ENCODE peak calls at places on chromosome 12, in six cellular contexts. J is astrocyte of the spinal cord, O is upper lobe of right lung, N is GM13977, Y is mesothelial cell of epicardium, G is fibroblast of the aortic adventitia. P is an unnamed sample.

GRCh38 chr12:117417004-117417403 is 55.6 kb upstream of the NOS1 start:
- DNase-seq in O (no peak), J (no peak), G (no peak), N (no peak), Y (no peak), P (no peak)

GRCh38 chr12:116827432-116827831 is 53.8 kb downstream of the HRK start:
- DNase-seq in O (no peak), Y (no peak), J (no peak), G (no peak), N (no peak), P (no peak)

GRCh38 chr12:10753066-10753465 is 29.9 kb upstream of the YBX3 start:
- DNase-seq in G (peak), O (no peak), N (no peak), Y (no peak), J (peak), P (no peak)

GRCh38 chr12:105897311-105897725 is 241.4 kb downstream of the NUAK1 start:
- DNase-seq in O (no peak), N (no peak), Y (no peak), J (no peak), G (no peak), P (no peak)

GRCh38 chr12:113471619-113472171 is at the start of gene LHX5:
- DNase-seq in Y (no peak), O (no peak), N (no peak), G (no peak), J (no peak), P (peak)

GRCh38 chr12:116539361-116539771 is 19.8 kb upstream of the MAP1LC3B2 start:
- DNase-seq in O (no peak), Y (no peak), G (peak), N (no peak), J (no peak), P (no peak)

GRCh38 chr12:71321531-71321930 is 118.1 kb upstream of the LGR5 start:
- DNase-seq in O (no peak), G (no peak), N (no peak), J (no peak), Y (no peak), P (no peak)

GRCh38 chr12:71710276-71711125 is 24.6 kb downstream of the TMEM19 start:
- DNase-seq in Y (no peak), J (peak), O (no peak), G (peak), N (no peak), P (no peak)

GRCh38 chr12:63905523-63905922 is 61.0 kb downstream of the SRGAP1 start:
- DNase-seq in N (no peak), J (no peak), O (no peak), Y (no peak), G (no peak), P (no peak)

GRCh38 chr12:65956056-65956738 is 131.9 kb downstream of the HMGA2 start:
- DNase-seq in J (no peak), G (no peak), N (no peak), O (no peak), Y (no peak), P (no peak)

GRCh38 chr12:108634225-108634795 is 616 bp upstream of the SELPLG start:
- DNase-seq in N (no peak), G (no peak), J (no peak), O (no peak), Y (no peak), P (no peak)

GRCh38 chr12:53989227-53990113 is 4.5 kb downstream of the HOXC10 start:
- DNase-seq in Y (no peak), N (peak), O (no peak), G (peak), J (peak), P (peak)

GRCh38 chr12:33605776-33606175 is 166.2 kb upstream of the SYT10 start:
- DNase-seq in G (peak), J (no peak), Y (no peak), N (no peak), O (no peak), P (no peak)

GRCh38 chr12:105433804-105434203 is 103.3 kb downstream of the C12orf75 start:
- DNase-seq in Y (no peak), O (no peak), N (no peak), J (peak), G (peak), P (no peak)

GRCh38 chr12:72296389-72296788 is 24.2 kb downstream of the TRHDE start:
- DNase-seq in N (no peak), G (no peak), O (no peak), J (peak), Y (no peak), P (no peak)

GRCh38 chr12:21248679-21249078 is 86.0 kb downstream of the SLCO1A2 start:
- DNase-seq in N (peak), G (peak), O (no peak), J (peak), Y (no peak), P (peak)

GRCh38 chr12:89769483-89769818 is 60.8 kb upstream of the ATP2B1 start:
- DNase-seq in N (no peak), Y (no peak), O (no peak), G (no peak), J (no peak), P (no peak)

GRCh38 chr12:131171029-131171428 is 217.3 kb downstream of the ADGRD1 start:
- DNase-seq in J (no peak), G (no peak), O (no peak), N (no peak), Y (no peak), P (no peak)

GRCh38 chr12:98595152-98595988 is 1.9 kb downstream of the SLC25A3 start:
- DNase-seq in O (no peak), G (peak), N (no peak), Y (no peak), J (peak), P (no peak)

GRCh38 chr12:77796775-77797174 is 33.9 kb upstream of the NAV3 start:
- DNase-seq in G (peak), J (peak), O (no peak), Y (no peak), N (no peak), P (no peak)

GRCh38 chr12:115930336-115930735 is 347.2 kb downstream of the MED13L start:
- DNase-seq in Y (no peak), N (no peak), J (no peak), G (no peak), O (no peak), P (no peak)

GRCh38 chr12:47989023-47989417 is 15.3 kb downstream of the COL2A1 start:
- DNase-seq in J (no peak), O (no peak), Y (no peak), G (no peak), N (no peak), P (no peak)

GRCh38 chr12:108854055-108854452 is 3.3 kb downstream of the SSH1 start:
- DNase-seq in N (no peak), O (no peak), J (peak), G (peak), Y (no peak), P (no peak)

GRCh38 chr12:25775968-25776367 is 182.5 kb upstream of the RASSF8 start:
- DNase-seq in G (peak), J (no peak), N (no peak), Y (peak), O (no peak), P (no peak)

GRCh38 chr12:109731231-109731731 is 17.7 kb downstream of the FAM222A start:
- DNase-seq in O (peak), J (no peak), Y (no peak), G (no peak), N (no peak), P (no peak)

GRCh38 chr12:26987634-26988424 is 26.4 kb downstream of the TM7SF3 start:
- DNase-seq in J (no peak), Y (no peak), G (no peak), O (no peak), N (no peak), P (peak)

GRCh38 chr12:60072911-60073310 is 477.1 kb downstream of the SLC16A7 start:
- DNase-seq in N (no peak), J (peak), G (peak), O (no peak), Y (no peak), P (no peak)

DNA sequence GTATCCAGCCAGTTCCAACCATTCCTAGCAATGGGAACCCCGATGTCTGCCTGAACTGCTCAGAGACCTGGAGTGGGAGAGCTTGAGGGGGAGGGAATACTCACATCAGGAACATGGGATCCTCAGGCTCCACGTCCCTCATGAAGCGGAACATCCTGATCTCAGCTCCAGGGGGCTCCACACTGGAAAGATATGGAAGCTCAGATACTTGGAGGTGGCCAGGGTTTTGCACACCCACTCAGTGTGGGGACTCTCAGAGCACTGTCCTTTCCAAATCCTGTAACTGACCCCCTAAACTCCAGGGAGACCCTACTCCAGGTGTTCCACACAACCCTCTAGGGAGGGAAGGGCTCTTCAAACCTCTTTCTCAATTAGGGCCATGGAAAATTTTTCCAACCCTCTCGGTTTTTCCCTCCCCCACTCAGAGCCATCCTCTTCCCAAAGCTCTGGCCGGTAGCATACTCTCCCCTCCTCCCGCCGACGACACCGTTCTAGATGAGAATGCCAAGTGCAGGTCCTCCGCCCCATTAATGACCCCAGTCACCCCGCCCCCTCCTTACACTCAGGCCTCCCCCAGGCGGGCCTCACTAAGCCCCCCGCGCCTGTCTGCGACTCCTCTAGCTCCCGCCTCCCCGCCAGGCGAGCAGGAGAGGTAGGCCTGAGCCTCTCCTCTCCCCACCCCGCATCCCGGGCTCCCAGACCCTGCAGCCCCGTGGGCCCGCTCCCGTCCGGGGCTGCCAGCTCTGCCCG is 585 bp downstream of the MLF2 start:
- DNase-seq in G (peak), Y (peak), N (peak), J (peak), O (no peak), P (no peak)
- TF ChIP-seq CTCF in G (peak), Y (no peak), N (no peak), J (peak), O (peak), P (no peak)

GRCh38 chr12:75558262-75558661 is 46.9 kb upstream of the KRR1 start:
- DNase-seq in N (no peak), J (no peak), O (no peak), Y (no peak), G (no peak), P (no peak)
- TF ChIP-seq CTCF in N (no peak), J (no peak), O (no peak), Y (no peak), G (no peak), P (no peak)

GRCh38 chr12:2890388-2891239 is at the start of gene TULP3:
- DNase-seq in Y (peak), O (peak), J (peak), G (peak), N (peak), P (peak)
- TF ChIP-seq CTCF in Y (no peak), O (peak), J (peak), G (peak), N (no peak), P (no peak)

GRCh38 chr12:55188974-55189556 is 31.8 kb upstream of the OR10A7 start:
- DNase-seq in J (peak), Y (no peak), N (peak), O (no peak), G (peak), P (peak)
- TF ChIP-seq CTCF in J (peak), Y (peak), N (peak), O (peak), G (peak), P (peak)

GRCh38 chr12:19704966-19705365 is 265.7 kb downstream of the AEBP2 start:
- DNase-seq in J (peak), O (no peak), N (no peak), G (no peak), Y (no peak), P (no peak)

GRCh38 chr12:19709889-19710288 is 270.6 kb downstream of the AEBP2 start:
- DNase-seq in J (no peak), G (no peak), N (no peak), O (no peak), Y (no peak), P (no peak)

GRCh38 chr12:19710811-19711793 is 271.8 kb downstream of the AEBP2 start:
- DNase-seq in O (no peak), N (no peak), G (peak), J (peak), Y (no peak), P (no peak)

GRCh38 chr12:19706936-19707335 is 267.6 kb downstream of the AEBP2 start:
- DNase-seq in J (peak), O (no peak), N (no peak), Y (no peak), G (no peak), P (no peak)

DNA sequence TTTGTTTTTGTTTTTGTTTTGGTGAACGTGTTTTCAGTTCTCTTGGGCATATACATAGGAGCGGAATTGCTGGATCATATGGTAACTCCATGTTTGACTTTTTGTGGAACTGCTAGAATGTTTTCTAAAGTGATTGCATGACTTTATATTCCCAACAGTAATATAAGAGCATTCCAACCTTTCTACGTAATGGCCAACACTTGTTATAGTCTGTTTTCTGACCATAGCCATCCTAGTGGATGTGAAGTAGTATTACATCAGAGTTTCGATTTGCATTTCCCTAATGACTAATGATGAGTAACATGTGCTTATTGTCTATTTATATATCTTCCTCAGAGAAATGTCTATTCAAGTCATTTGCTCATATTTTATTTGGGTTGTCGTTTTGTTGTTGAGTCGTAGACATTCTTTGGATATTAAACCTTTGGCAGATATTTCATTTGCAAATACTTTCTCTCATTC is 268.7 kb downstream of the AEBP2 start:
- DNase-seq in O (no peak), J (peak), Y (no peak), N (no peak), G (peak), P (no peak)
- TF ChIP-seq CTCF in O (no peak), J (no peak), Y (no peak), N (no peak), G (peak), P (no peak)

GRCh38 chr12:2691001-2691339 is 103.8 kb upstream of the FKBP4 start:
- DNase-seq in N (no peak), G (no peak), J (peak), O (no peak), Y (peak), P (no peak)
- TF ChIP-seq CTCF in N (no peak), G (no peak), J (peak), O (peak), Y (no peak), P (peak)

GRCh38 chr12:120238224-120238616 is 27.3 kb downstream of the PXN start:
- DNase-seq in J (no peak), Y (no peak), N (no peak), O (no peak), G (no peak), P (no peak)

GRCh38 chr12:120236124-120236398 is 29.5 kb downstream of the PXN start:
- DNase-seq in G (no peak), N (no peak), O (no peak), J (no peak), Y (no peak), P (no peak)

GRCh38 chr12:120234643-120235368 is 30.7 kb downstream of the PXN start:
- DNase-seq in O (peak), G (peak), N (no peak), J (peak), Y (peak), P (no peak)

GRCh38 chr12:120238839-120239445 is 26.6 kb downstream of the PXN start:
- DNase-seq in O (no peak), Y (no peak), N (no peak), J (no peak), G (no peak), P (no peak)

GRCh38 chr12:120235369-120236123 is 30.0 kb downstream of the PXN start:
- DNase-seq in O (no peak), Y (no peak), G (no peak), J (no peak), N (no peak), P (no peak)
- TF ChIP-seq CTCF in O (no peak), Y (no peak), G (peak), J (peak), N (peak), P (no peak)